ENCODE peak calls at places on chromosomes 7 and 10, in nine cellular contexts. J is sigmoid colon; H is GM04503; P is NCI-H2029; Z is activated CD8-positive, alpha-beta memory T cell treated with anti-CD3 and anti-CD28 coated beads for 48 hours; X is lower lobe of right lung; T is occipital lobe; C is left ventricle myocardium superior; R is ascending aorta. I is an unnamed sample.

GRCh38 chr10:124640538-124641231 is 103.5 kb downstream of the FAM53B start:
- DNase-seq in J (no peak), H (no peak), P (no peak), Z (no peak), X (peak), T (no peak), C (peak), R (no peak), I (peak)

GRCh38 chr10:4215963-4216575 is 431.1 kb upstream of the KLF6 start:
- DNase-seq in J (no peak), H (no peak), P (no peak), Z (no peak), X (no peak), T (no peak), C (no peak), R (no peak), I (no peak)

GRCh38 chr7:41232086-41232485 is 470.8 kb downstream of the INHBA start:
- DNase-seq in J (no peak), H (no peak), P (no peak), Z (no peak), X (no peak), T (no peak), C (no peak), R (no peak), I (no peak)

GRCh38 chr7:44647981-44648714 is 41.7 kb downstream of the OGDH start:
- DNase-seq in J (no peak), H (no peak), P (no peak), Z (no peak), X (no peak), T (no peak), C (no peak), R (no peak), I (no peak)

GRCh38 chr7:50295133-50295532 is 9.4 kb upstream of the IKZF1 start:
- DNase-seq in J (no peak), H (no peak), P (no peak), Z (no peak), X (no peak), T (no peak), C (no peak), R (no peak), I (no peak)

GRCh38 chr7:2313450-2314208 is 612 bp downstream of the SNX8 start:
- DNase-seq in J (peak), H (no peak), P (no peak), Z (no peak), X (no peak), T (no peak), C (peak), R (peak), I (no peak)

GRCh38 chr10:124053971-124054370 is 39.4 kb downstream of the CHST15 start:
- DNase-seq in J (no peak), H (no peak), P (peak), Z (no peak), X (no peak), T (no peak), C (no peak), R (no peak), I (no peak)

GRCh38 chr7:50342616-50343114 is 38.1 kb downstream of the IKZF1 start:
- DNase-seq in J (peak), H (no peak), P (no peak), Z (no peak), X (peak), T (no peak), C (no peak), R (no peak), I (no peak)

GRCh38 chr7:112286294-112287086 is 80.0 kb downstream of the ZNF277 start:
- DNase-seq in J (no peak), H (no peak), P (no peak), Z (no peak), X (no peak), T (peak), C (no peak), R (no peak), I (no peak)

GRCh38 chr10:31866118-31866670 is 62.4 kb downstream of the ARHGAP12 start:
- DNase-seq in J (no peak), H (no peak), P (no peak), Z (no peak), X (no peak), T (no peak), C (no peak), R (no peak), I (no peak)

GRCh38 chr7:158587425-158588084 is at the start of gene PTPRN2:
- DNase-seq in J (peak), H (no peak), P (peak), Z (peak), X (peak), T (peak), C (peak), R (no peak), I (peak)

GRCh38 chr10:104622598-104623209 is 18.4 kb upstream of the SORCS3 start:
- DNase-seq in J (no peak), H (no peak), P (no peak), Z (no peak), X (no peak), T (no peak), C (no peak), R (no peak), I (no peak)

GRCh38 chr7:155799514-155799913 is 12.7 kb downstream of the SHH start:
- DNase-seq in J (no peak), H (no peak), P (peak), Z (no peak), X (peak), T (no peak), C (peak), R (no peak), I (no peak)

GRCh38 chr10:18658301-18658991 is 785 bp upstream of the ARL5B start:
- DNase-seq in J (no peak), H (peak), P (no peak), Z (no peak), X (no peak), T (no peak), C (peak), R (no peak), I (no peak)

GRCh38 chr10:30270247-30270646 is 78.8 kb downstream of the MTPAP start:
- DNase-seq in J (no peak), H (no peak), P (no peak), Z (no peak), X (no peak), T (no peak), C (no peak), R (no peak), I (no peak)

GRCh38 chr7:98994046-98994944 is 116.0 kb downstream of the TRRAP start:
- DNase-seq in J (no peak), H (no peak), P (no peak), Z (no peak), X (no peak), T (no peak), C (no peak), R (peak), I (no peak)

GRCh38 chr10:56266120-56266519 is 94.9 kb downstream of the ZWINT start:
- DNase-seq in J (no peak), H (no peak), P (no peak), Z (no peak), X (no peak), T (no peak), C (no peak), R (no peak), I (no peak)

GRCh38 chr7:157278791-157279678 is 57.8 kb upstream of the DNAJB6 start:
- DNase-seq in J (peak), H (no peak), P (peak), Z (no peak), X (peak), T (no peak), C (peak), R (no peak), I (peak)

GRCh38 chr7:131066635-131067034 is 261.0 kb upstream of the MKLN1 start:
- DNase-seq in J (no peak), H (no peak), P (no peak), Z (no peak), X (no peak), T (no peak), C (no peak), R (no peak), I (no peak)

GRCh38 chr7:139490130-139490529 is 6.7 kb upstream of the KLRG2 start:
- DNase-seq in J (no peak), H (no peak), P (peak), Z (no peak), X (peak), T (no peak), C (no peak), R (no peak), I (peak)

GRCh38 chr10:58362026-58362799 is 23.0 kb upstream of the TFAM start:
- DNase-seq in J (no peak), H (no peak), P (no peak), Z (no peak), X (no peak), T (no peak), C (no peak), R (no peak), I (no peak)

GRCh38 chr10:129169115-129169514 is 297.9 kb upstream of the MGMT start:
- DNase-seq in J (no peak), H (no peak), P (no peak), Z (no peak), X (no peak), T (no peak), C (no peak), R (no peak), I (no peak)

GRCh38 chr10:52394246-52394645 is 80.2 kb downstream of the DKK1 start:
- DNase-seq in J (no peak), H (no peak), P (no peak), Z (no peak), X (no peak), T (no peak), C (no peak), R (no peak), I (no peak)

GRCh38 chr10:75358835-75359421 is 42.6 kb downstream of the ZNF503 start:
- DNase-seq in J (no peak), H (peak), P (no peak), Z (no peak), X (no peak), T (no peak), C (no peak), R (no peak), I (no peak)

GRCh38 chr7:44965937-44966730 is 12.7 kb downstream of the MYO1G start:
- DNase-seq in J (peak), H (no peak), P (no peak), Z (no peak), X (no peak), T (no peak), C (no peak), R (no peak), I (peak)

GRCh38 chr10:43867113-43867512 is 218.4 kb upstream of the ZNF32 start:
- DNase-seq in J (no peak), H (no peak), P (no peak), Z (no peak), X (no peak), T (no peak), C (no peak), R (no peak), I (no peak)

GRCh38 chr7:152086513-152086912 is 61.0 kb downstream of the GALNT11 start:
- DNase-seq in J (no peak), H (no peak), P (no peak), Z (no peak), X (no peak), T (no peak), C (no peak), R (no peak), I (no peak)

GRCh38 chr10:72425133-72425532 is 70.4 kb upstream of the DNAJB12 start:
- DNase-seq in J (no peak), H (no peak), P (no peak), Z (no peak), X (no peak), T (peak), C (peak), R (no peak), I (no peak)

I was measured in kidney.